ENCODE peak calls at places on chromosomes 2 and 18, in six cellular contexts. One of them, this sample, is unnamed.

GRCh38 chr2:26384183-26384582 is 17.5 kb upstream of the DRC1 start:
- DNase-seq in K562: no peak
- DNase-seq in HCT116: no peak
- DNase-seq in HepG2: no peak
- DNase-seq in GM12878: no peak
- DNase-seq in H1: no peak
- DNase-seq in this sample: no peak

GRCh38 chr2:240994161-240994896 is 4.1 kb upstream of the SNED1 start:
- DNase-seq in K562: no peak
- DNase-seq in HCT116: no peak
- DNase-seq in HepG2: no peak
- DNase-seq in GM12878: no peak
- DNase-seq in H1: peak; percentile 37
- DNase-seq in this sample: no peak

GRCh38 chr2:43305537-43305936 is 79.1 kb upstream of the ZFP36L2 start:
- DNase-seq in K562: no peak
- DNase-seq in HCT116: no peak
- DNase-seq in HepG2: no peak
- DNase-seq in GM12878: no peak
- DNase-seq in H1: no peak
- DNase-seq in this sample: no peak

GRCh38 chr2:171551836-171552235 is 29.6 kb downstream of the CYBRD1 start:
- DNase-seq in K562: no peak
- DNase-seq in HCT116: no peak
- DNase-seq in HepG2: no peak
- DNase-seq in GM12878: no peak
- DNase-seq in H1: no peak
- DNase-seq in this sample: no peak

GRCh38 chr2:27996156-27996920 is 105.8 kb downstream of the BABAM2 start:
- DNase-seq in K562: peak; percentile 10
- DNase-seq in HCT116: no peak
- DNase-seq in HepG2: no peak
- DNase-seq in GM12878: no peak
- DNase-seq in H1: no peak
- DNase-seq in this sample: no peak

GRCh38 chr2:30231726-30232026 is 342 bp downstream of the LBH start:
- DNase-seq in K562: peak; percentile 62
- DNase-seq in HCT116: no peak
- DNase-seq in HepG2: no peak
- DNase-seq in GM12878: no peak
- DNase-seq in H1: peak; percentile 78
- DNase-seq in this sample: peak; percentile 72

GRCh38 chr2:237485844-237486243 is 1.2 kb upstream of the MLPH start:
- DNase-seq in K562: no peak
- DNase-seq in HCT116: no peak
- DNase-seq in HepG2: no peak
- DNase-seq in GM12878: no peak
- DNase-seq in H1: no peak
- DNase-seq in this sample: no peak

GRCh38 chr2:150167711-150168110 is 319.8 kb downstream of the RND3 start:
- DNase-seq in K562: peak; percentile 50
- DNase-seq in HCT116: no peak
- DNase-seq in HepG2: no peak
- DNase-seq in GM12878: peak; percentile 30
- DNase-seq in H1: no peak
- DNase-seq in this sample: no peak

GRCh38 chr2:32248299-32248698 is 16.4 kb downstream of the NLRC4 start:
- DNase-seq in K562: no peak
- DNase-seq in HCT116: no peak
- DNase-seq in HepG2: no peak
- DNase-seq in GM12878: no peak
- DNase-seq in H1: no peak
- DNase-seq in this sample: no peak

GRCh38 chr2:231425811-231426703 is 30.5 kb downstream of the B3GNT7 start:
- DNase-seq in K562: no peak
- DNase-seq in HCT116: no peak
- DNase-seq in HepG2: no peak
- DNase-seq in GM12878: no peak
- DNase-seq in H1: no peak
- DNase-seq in this sample: peak; percentile 47

GRCh38 chr2:27009083-27009482 is 23.7 kb upstream of the TMEM214 start:
- DNase-seq in K562: no peak
- DNase-seq in HCT116: no peak
- DNase-seq in HepG2: no peak
- DNase-seq in GM12878: no peak
- DNase-seq in H1: no peak
- DNase-seq in this sample: no peak

GRCh38 chr18:75492897-75493296 is 65.4 kb upstream of the SMIM21 start:
- DNase-seq in K562: no peak
- DNase-seq in HCT116: no peak
- DNase-seq in HepG2: no peak
- DNase-seq in GM12878: no peak
- DNase-seq in H1: no peak
- DNase-seq in this sample: no peak

GRCh38 chr2:16726147-16726546 is 60.5 kb upstream of the CYRIA start:
- DNase-seq in K562: no peak
- DNase-seq in HCT116: no peak
- DNase-seq in HepG2: no peak
- DNase-seq in GM12878: no peak
- DNase-seq in H1: no peak
- DNase-seq in this sample: no peak

GRCh38 chr2:892892-893291 is 57.8 kb upstream of the SNTG2 start:
- DNase-seq in K562: no peak
- DNase-seq in HCT116: no peak
- DNase-seq in HepG2: no peak
- DNase-seq in GM12878: no peak
- DNase-seq in H1: no peak
- DNase-seq in this sample: no peak

GRCh38 chr2:58899692-58900091 is 658.6 kb upstream of the FANCL start:
- DNase-seq in K562: no peak
- DNase-seq in HCT116: no peak
- DNase-seq in HepG2: no peak
- DNase-seq in GM12878: no peak
- DNase-seq in H1: no peak
- DNase-seq in this sample: no peak

GRCh38 chr2:107266555-107266954 is 380.6 kb upstream of the ST6GAL2 start:
- DNase-seq in K562: no peak
- DNase-seq in HCT116: no peak
- DNase-seq in HepG2: no peak
- DNase-seq in GM12878: no peak
- DNase-seq in H1: no peak
- DNase-seq in this sample: no peak

GRCh38 chr2:174775586-174775985 is 11.3 kb upstream of the CHRNA1 start:
- DNase-seq in K562: no peak
- DNase-seq in HCT116: no peak
- DNase-seq in HepG2: no peak
- DNase-seq in GM12878: no peak
- DNase-seq in H1: no peak
- DNase-seq in this sample: no peak

GRCh38 chr2:1748741-1749488 is 4.6 kb upstream of the PXDN start:
- DNase-seq in K562: no peak
- DNase-seq in HCT116: no peak
- DNase-seq in HepG2: no peak
- DNase-seq in GM12878: no peak
- DNase-seq in H1: peak; percentile 37
- DNase-seq in this sample: no peak

GRCh38 chr2:8794923-8795825 is 42.2 kb downstream of the KIDINS220 start:
- DNase-seq in K562: no peak
- DNase-seq in HCT116: no peak
- DNase-seq in HepG2: no peak
- DNase-seq in GM12878: no peak
- DNase-seq in H1: no peak
- DNase-seq in this sample: no peak

GRCh38 chr2:158583923-158584322 is 127.2 kb downstream of the PKP4 start:
- DNase-seq in K562: no peak
- DNase-seq in HCT116: no peak
- DNase-seq in HepG2: no peak
- DNase-seq in GM12878: no peak
- DNase-seq in H1: no peak
- DNase-seq in this sample: no peak

GRCh38 chr2:196159223-196159892 is 12.0 kb downstream of the STK17B start:
- DNase-seq in K562: no peak
- DNase-seq in HCT116: no peak
- DNase-seq in HepG2: no peak
- DNase-seq in GM12878: no peak
- DNase-seq in H1: no peak
- DNase-seq in this sample: no peak

GRCh38 chr2:33091541-33092123 is 144.9 kb downstream of the LTBP1 start:
- DNase-seq in K562: no peak
- DNase-seq in HCT116: no peak
- DNase-seq in HepG2: no peak
- DNase-seq in GM12878: no peak
- DNase-seq in H1: no peak
- DNase-seq in this sample: no peak

GRCh38 chr18:24051256-24051947 is 36.8 kb downstream of the TTC39C start:
- DNase-seq in K562: no peak
- DNase-seq in HCT116: no peak
- DNase-seq in HepG2: peak; percentile 90
- DNase-seq in GM12878: peak; percentile 27
- DNase-seq in H1: no peak
- DNase-seq in this sample: no peak

GRCh38 chr18:57776767-57777166 is 26.3 kb downstream of the ATP8B1 start:
- DNase-seq in K562: peak; percentile 60
- DNase-seq in HCT116: no peak
- DNase-seq in HepG2: no peak
- DNase-seq in GM12878: no peak
- DNase-seq in H1: no peak
- DNase-seq in this sample: no peak

GRCh38 chr18:26804474-26804873 is 61.0 kb downstream of the AQP4 start:
- DNase-seq in K562: no peak
- DNase-seq in HCT116: no peak
- DNase-seq in HepG2: no peak
- DNase-seq in GM12878: no peak
- DNase-seq in H1: no peak
- DNase-seq in this sample: no peak

GRCh38 chr2:238811765-238812164 is 36.1 kb upstream of the TWIST2 start:
- DNase-seq in K562: no peak
- DNase-seq in HCT116: no peak
- DNase-seq in HepG2: no peak
- DNase-seq in GM12878: no peak
- DNase-seq in H1: no peak
- DNase-seq in this sample: no peak

GRCh38 chr2:46347649-46348280 is 50.6 kb downstream of the EPAS1 start:
- DNase-seq in K562: no peak
- DNase-seq in HCT116: no peak
- DNase-seq in HepG2: no peak
- DNase-seq in GM12878: no peak
- DNase-seq in H1: no peak
- DNase-seq in this sample: no peak
- TF ChIP-seq YY1 in K562: no peak
- TF ChIP-seq YY1 in HCT116: no peak
- TF ChIP-seq YY1 in HepG2: no peak
- TF ChIP-seq YY1 in GM12878: no peak
- TF ChIP-seq YY1 in H1: no peak
- TF ChIP-seq YY1 in this sample: no peak

DNA sequence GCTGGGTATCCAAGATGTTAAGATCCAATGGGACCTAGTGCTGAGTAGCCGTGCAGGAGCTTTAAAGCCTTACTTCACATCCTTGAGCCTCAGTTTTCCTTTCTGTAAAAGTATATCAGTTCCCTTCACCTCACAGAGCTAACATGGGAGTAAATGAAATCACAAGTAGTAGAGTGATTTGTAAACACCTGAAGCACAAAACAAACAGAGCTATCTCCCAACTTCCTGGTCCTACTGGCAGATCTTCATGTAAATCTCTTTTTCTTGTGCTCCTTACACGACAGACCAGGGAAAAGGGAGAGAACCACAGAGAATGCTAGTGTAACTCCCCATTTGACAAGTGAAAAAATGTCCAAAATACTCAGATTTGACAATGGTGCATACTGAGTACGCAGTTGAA is 17.3 kb downstream of the CCDC93 start:
- DNase-seq in K562: no peak
- DNase-seq in HCT116: no peak
- DNase-seq in HepG2: no peak
- DNase-seq in GM12878: no peak
- DNase-seq in H1: no peak
- DNase-seq in this sample: no peak
- H3K36me3 ChIP-seq in K562: peaks cover 87% of the 10 kb centered on the region
- H3K36me3 ChIP-seq in HCT116: peaks cover 36% of the 10 kb centered on the region
- H3K36me3 ChIP-seq in HepG2: peaks cover 89% of the 10 kb centered on the region
- H3K36me3 ChIP-seq in GM12878: peaks cover 32% of the 10 kb centered on the region
- H3K36me3 ChIP-seq in H1: peaks cover 42% of the 10 kb centered on the region
- H3K36me3 ChIP-seq in this sample: peaks cover 74% of the 10 kb centered on the region

GRCh38 chr18:79644666-79645057 is 34.9 kb upstream of the CTDP1 start:
- DNase-seq in K562: no peak
- DNase-seq in HCT116: no peak
- DNase-seq in HepG2: no peak
- DNase-seq in GM12878: no peak
- DNase-seq in H1: no peak
- DNase-seq in this sample: no peak
- TF ChIP-seq ZNF274 in K562: no peak
- TF ChIP-seq ZNF274 in HCT116: no peak
- TF ChIP-seq ZNF274 in HepG2: no peak
- TF ChIP-seq ZNF274 in GM12878: no peak
- TF ChIP-seq ZNF274 in H1: no peak
- TF ChIP-seq ZNF274 in this sample: no peak

GRCh38 chr2:68317971-68318685 is 1.6 kb downstream of the CNRIP1 start:
- DNase-seq in K562: no peak
- DNase-seq in HCT116: no peak
- DNase-seq in HepG2: no peak
- DNase-seq in GM12878: no peak
- DNase-seq in H1: no peak
- DNase-seq in this sample: no peak

GRCh38 chr2:68319397-68320117 is at the start of gene CNRIP1:
- DNase-seq in K562: peak; percentile 27
- DNase-seq in HCT116: no peak
- DNase-seq in HepG2: no peak
- DNase-seq in GM12878: no peak
- DNase-seq in H1: peak; percentile 77
- DNase-seq in this sample: peak; percentile 39

GRCh38 chr2:68318686-68319396 is 908 bp downstream of the CNRIP1 start:
- DNase-seq in K562: no peak
- DNase-seq in HCT116: no peak
- DNase-seq in HepG2: no peak
- DNase-seq in GM12878: no peak
- DNase-seq in H1: no peak
- DNase-seq in this sample: no peak

GRCh38 chr2:68316091-68316490 is 3.7 kb downstream of the CNRIP1 start:
- DNase-seq in K562: no peak
- DNase-seq in HCT116: no peak
- DNase-seq in HepG2: no peak
- DNase-seq in GM12878: no peak
- DNase-seq in H1: no peak
- DNase-seq in this sample: no peak

DNA sequence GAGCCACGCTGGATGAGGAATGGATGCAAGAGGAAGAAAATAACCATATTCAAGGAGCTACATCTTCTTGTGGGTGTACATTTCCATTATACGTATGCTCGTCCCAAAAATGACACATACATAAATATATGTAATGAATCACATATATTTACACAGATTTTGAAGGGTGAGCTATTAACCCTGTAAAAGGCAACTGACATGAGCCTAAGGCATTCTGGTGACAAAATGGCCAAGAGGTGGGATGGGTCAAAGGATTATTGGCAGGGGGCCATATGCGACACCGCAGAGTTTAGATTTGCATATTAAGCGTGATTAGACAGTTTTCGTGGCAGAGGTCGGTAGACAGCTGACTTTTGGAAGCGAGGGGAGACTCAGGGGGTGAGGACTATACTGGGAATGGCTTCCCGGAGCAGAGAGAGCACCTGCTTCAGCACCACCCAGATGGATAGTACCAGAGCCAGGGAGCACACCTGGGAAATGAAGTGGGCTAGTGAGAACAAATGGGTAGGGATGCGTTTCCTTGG is 431 bp upstream of the CNRIP1 start:
- DNase-seq in K562: peak; percentile 35
- DNase-seq in HCT116: no peak
- DNase-seq in HepG2: no peak
- DNase-seq in GM12878: no peak
- DNase-seq in H1: peak; percentile 63
- DNase-seq in this sample: peak; percentile 40
- TF ChIP-seq YY1 in K562: no peak
- TF ChIP-seq YY1 in HCT116: no peak
- TF ChIP-seq YY1 in HepG2: no peak
- TF ChIP-seq YY1 in GM12878: no peak
- TF ChIP-seq YY1 in H1: peak; percentile 72
- TF ChIP-seq YY1 in this sample: no peak

This sample was measured in NT2/D1.